ENCODE peak calls at places on chromosome 13, in nine cellular contexts. R is C1 segment of cervical spinal cord; L is kidney epithelial cell; Y is stimulated activated CD4-positive, alpha-beta T cell treated with anti-CD3 and anti-CD28 coated beads, Interleukin-1b, Interleukin-23, amount 100 ng/mL, for 4 hours; H is IMR-90; S is iris pigment epithelial cell; D is stromal cell of bone marrow; J is NCI-H69; W is fibroblast of the aortic adventitia. E is an unnamed sample.

GRCh38 chr13:36814465-36814864 is 4.6 kb upstream of the RFXAP start:
- DNase-seq in R (no peak), L (no peak), Y (no peak), H (no peak), S (no peak), D (no peak), J (no peak), W (no peak), E (no peak)

GRCh38 chr13:99577934-99578917 is 77.0 kb downstream of the TM9SF2 start:
- DNase-seq in R (no peak), L (no peak), Y (no peak), H (no peak), S (peak), D (peak), J (peak), W (peak), E (no peak)

GRCh38 chr13:44136693-44137268 is 236.8 kb upstream of the SERP2 start:
- DNase-seq in R (no peak), L (no peak), Y (no peak), H (no peak), S (peak), D (no peak), J (peak), W (no peak), E (no peak)

GRCh38 chr13:94351292-94352000 is 128.0 kb downstream of the DCT start:
- DNase-seq in R (no peak), L (peak), Y (no peak), H (peak), S (peak), D (peak), J (no peak), W (peak), E (no peak)

GRCh38 chr13:29937379-29937778 is 87.0 kb upstream of the UBL3 start:
- DNase-seq in R (no peak), L (no peak), Y (no peak), H (no peak), S (no peak), D (no peak), J (no peak), W (no peak), E (no peak)

GRCh38 chr13:27658569-27658968 is 36.9 kb downstream of the POLR1D start:
- DNase-seq in R (no peak), L (no peak), Y (no peak), H (peak), S (peak), D (no peak), J (no peak), W (peak), E (no peak)

GRCh38 chr13:40388617-40389016 is 277.8 kb downstream of the FOXO1 start:
- DNase-seq in R (no peak), L (no peak), Y (peak), H (peak), S (peak), D (no peak), J (no peak), W (no peak), E (no peak)

GRCh38 chr13:87311165-87311564 is 360.0 kb upstream of the SLITRK5 start:
- DNase-seq in R (no peak), L (no peak), Y (no peak), H (no peak), S (no peak), D (no peak), J (peak), W (no peak), E (no peak)

GRCh38 chr13:32669030-32669646 is 82.9 kb downstream of the PDS5B start:
- DNase-seq in R (no peak), L (peak), Y (no peak), H (peak), S (peak), D (peak), J (peak), W (peak), E (no peak)